ENCODE peak calls at places on chromosomes 7 and 10, in ten cellular contexts. X, F, W, E, G, Z, T, M, P and U are unnamed samples. For H3K27me3, the result is how much of the 10 kb centered on the place peaks cover.

GRCh38 chr7:50591480-50592438 is 26.6 kb upstream of the DDC start:
- DNase-seq in X (no peak), F (no peak), W (no peak), E (no peak), G (no peak), Z (no peak), T (no peak), M (no peak), P (no peak), U (no peak)

GRCh38 chr7:134627775-134628153 is 18.9 kb upstream of the BPGM start:
- DNase-seq in X (no peak), F (no peak), W (no peak), E (no peak), G (no peak), Z (no peak), T (no peak), M (no peak), P (no peak), U (no peak)

GRCh38 chr10:68560916-68561691 is 967 bp downstream of the TET1 start:
- DNase-seq in X (no peak), F (no peak), W (no peak), E (no peak), G (peak), Z (peak), T (peak), M (no peak), P (no peak), U (no peak)

GRCh38 chr10:133394064-133394663 is at the start of gene MTG1:
- DNase-seq in X (peak), F (peak), W (peak), E (peak), G (peak), Z (peak), T (peak), M (peak), P (no peak), U (peak)

GRCh38 chr7:135430626-135431025 is 79.3 kb downstream of the CNOT4 start:
- DNase-seq in X (no peak), F (no peak), W (no peak), E (no peak), G (no peak), Z (no peak), T (no peak), M (no peak), P (no peak), U (no peak)

GRCh38 chr10:33211123-33211878 is 123.2 kb downstream of the NRP1 start:
- DNase-seq in X (no peak), F (peak), W (no peak), E (peak), G (no peak), Z (peak), T (no peak), M (no peak), P (no peak), U (peak)

GRCh38 chr7:151091431-151091830 is 5.2 kb downstream of the AGAP3 start:
- DNase-seq in X (no peak), F (no peak), W (no peak), E (no peak), G (no peak), Z (peak), T (no peak), M (no peak), P (no peak), U (no peak)

GRCh38 chr10:85319826-85320225 is 991.4 kb downstream of the CCSER2 start:
- DNase-seq in X (no peak), F (no peak), W (no peak), E (peak), G (no peak), Z (no peak), T (no peak), M (no peak), P (no peak), U (no peak)

GRCh38 chr7:28316489-28316888 is 95.8 kb upstream of the CREB5 start:
- DNase-seq in X (peak), F (no peak), W (no peak), E (no peak), G (no peak), Z (peak), T (no peak), M (no peak), P (no peak), U (no peak)

GRCh38 chr10:109374215-109374614 is 549.1 kb downstream of the XPNPEP1 start:
- DNase-seq in X (peak), F (no peak), W (no peak), E (no peak), G (no peak), Z (peak), T (no peak), M (no peak), P (no peak), U (no peak)

GRCh38 chr10:11231285-11231684 is 213.6 kb downstream of the CELF2 start:
- DNase-seq in X (no peak), F (no peak), W (no peak), E (no peak), G (no peak), Z (no peak), T (no peak), M (no peak), P (no peak), U (no peak)
- H3K27me3 ChIP-seq in X (under half), F (under half), W (under half), E (under half), G (under half), Z (under half), T (under half), M (under half), P (under half), U (under half)

GRCh38 chr10:101116754-101117153 is 14.3 kb upstream of the TLX1 start:
- DNase-seq in X (no peak), F (no peak), W (no peak), E (no peak), G (no peak), Z (no peak), T (no peak), M (no peak), P (no peak), U (no peak)
- H3K27me3 ChIP-seq in X (under half), F (under half), W (under half), E (under half), G (half or more), Z (half or more), T (under half), M (half or more), P (under half), U (under half)

DNA sequence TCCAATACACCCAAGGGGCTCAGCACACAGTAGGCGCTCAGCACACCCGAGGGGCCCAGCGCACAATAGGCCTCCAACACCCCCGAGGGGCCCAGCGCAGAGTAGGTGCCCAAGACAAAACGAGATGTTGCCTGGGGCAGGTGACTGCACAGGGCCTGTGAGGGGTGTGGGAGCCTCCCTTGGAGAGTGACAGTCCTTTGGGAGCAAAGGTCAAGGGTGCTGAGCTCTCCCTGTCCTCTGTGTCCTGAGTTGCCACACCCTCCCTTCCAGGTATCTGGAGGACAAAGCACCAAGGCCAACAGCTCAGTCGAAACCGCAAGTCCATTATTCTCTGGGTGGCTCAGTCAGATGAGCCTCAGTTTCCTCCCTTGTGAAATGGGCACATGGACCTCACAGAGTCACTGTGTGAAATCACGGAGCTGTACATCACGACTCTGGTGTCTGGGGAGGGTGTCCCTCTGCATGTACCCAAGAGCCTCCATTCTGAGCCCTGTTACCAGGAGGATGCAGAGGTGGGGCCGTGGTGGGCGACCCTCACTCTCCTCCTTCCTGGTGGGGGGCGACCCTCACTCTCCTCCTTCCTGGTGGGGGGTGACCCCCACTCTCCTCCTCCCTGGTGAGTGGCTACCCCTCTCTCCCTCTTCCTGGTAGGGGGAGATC is 81.3 kb downstream of the FOXL3 start:
- DNase-seq in X (no peak), F (peak), W (no peak), E (peak), G (no peak), Z (no peak), T (no peak), M (no peak), P (no peak), U (no peak)
- H3K27me3 ChIP-seq in X (under half), F (under half), W (under half), E (under half), G (under half), Z (under half), T (under half), M (under half), P (under half), U (under half)

GRCh38 chr7:156544919-156545715 is 95.5 kb upstream of the RNF32 start:
- DNase-seq in X (no peak), F (no peak), W (no peak), E (no peak), G (no peak), Z (no peak), T (no peak), M (peak), P (no peak), U (no peak)
- H3K27me3 ChIP-seq in X (under half), F (under half), W (under half), E (under half), G (under half), Z (under half), T (under half), M (under half), P (under half), U (under half)